ENCODE peak calls at places on chromosomes 4 and X, in six cellular contexts. One of them, this sample, is unnamed. For H3K9me3, the result is how much of the 10 kb centered on the place peaks cover.

GRCh38 chr4:89836031-89836777 is 757 bp downstream of the SNCA start:
- DNase-seq in PC-9: no peak
- DNase-seq in CD8-positive, alpha-beta T cell: no peak
- DNase-seq in suprapubic skin: no peak
- DNase-seq in CD4-positive, CD25-positive, alpha-beta regulatory T cell: no peak
- DNase-seq in IMR-90: no peak
- DNase-seq in this sample: no peak

GRCh38 chrX:24646745-24647182 is 383 bp downstream of the PCYT1B start:
- DNase-seq in PC-9: no peak
- DNase-seq in CD8-positive, alpha-beta T cell: no peak
- DNase-seq in suprapubic skin: no peak
- DNase-seq in CD4-positive, CD25-positive, alpha-beta regulatory T cell: no peak
- DNase-seq in IMR-90: no peak
- DNase-seq in this sample: no peak

GRCh38 chrX:69995400-69996101 is 54.2 kb downstream of the AWAT2 start:
- DNase-seq in PC-9: no peak
- DNase-seq in CD8-positive, alpha-beta T cell: no peak
- DNase-seq in suprapubic skin: no peak
- DNase-seq in CD4-positive, CD25-positive, alpha-beta regulatory T cell: no peak
- DNase-seq in IMR-90: no peak
- DNase-seq in this sample: no peak

GRCh38 chrX:29890004-29890403 is 325.4 kb upstream of the MAGEB2 start:
- DNase-seq in PC-9: no peak
- DNase-seq in CD8-positive, alpha-beta T cell: no peak
- DNase-seq in suprapubic skin: no peak
- DNase-seq in CD4-positive, CD25-positive, alpha-beta regulatory T cell: no peak
- DNase-seq in IMR-90: peak
- DNase-seq in this sample: no peak

GRCh38 chrX:37846934-37847732 is at the start of gene DYNLT3:
- DNase-seq in PC-9: no peak
- DNase-seq in CD8-positive, alpha-beta T cell: peak
- DNase-seq in suprapubic skin: peak
- DNase-seq in CD4-positive, CD25-positive, alpha-beta regulatory T cell: peak
- DNase-seq in IMR-90: peak
- DNase-seq in this sample: peak

GRCh38 chr4:88242144-88242543 is 42.2 kb downstream of the PPM1K start:
- DNase-seq in PC-9: no peak
- DNase-seq in CD8-positive, alpha-beta T cell: no peak
- DNase-seq in suprapubic skin: no peak
- DNase-seq in CD4-positive, CD25-positive, alpha-beta regulatory T cell: no peak
- DNase-seq in IMR-90: no peak
- DNase-seq in this sample: no peak

GRCh38 chr4:24266951-24267577 is 317.3 kb downstream of the DHX15 start:
- DNase-seq in PC-9: no peak
- DNase-seq in CD8-positive, alpha-beta T cell: no peak
- DNase-seq in suprapubic skin: no peak
- DNase-seq in CD4-positive, CD25-positive, alpha-beta regulatory T cell: no peak
- DNase-seq in IMR-90: peak
- DNase-seq in this sample: no peak

GRCh38 chr4:38392223-38392855 is 271.7 kb upstream of the KLF3 start:
- DNase-seq in PC-9: no peak
- DNase-seq in CD8-positive, alpha-beta T cell: no peak
- DNase-seq in suprapubic skin: no peak
- DNase-seq in CD4-positive, CD25-positive, alpha-beta regulatory T cell: no peak
- DNase-seq in IMR-90: no peak
- DNase-seq in this sample: no peak

GRCh38 chr4:184292877-184293276 is 75.2 kb upstream of the ENPP6 start:
- DNase-seq in PC-9: no peak
- DNase-seq in CD8-positive, alpha-beta T cell: no peak
- DNase-seq in suprapubic skin: no peak
- DNase-seq in CD4-positive, CD25-positive, alpha-beta regulatory T cell: no peak
- DNase-seq in IMR-90: no peak
- DNase-seq in this sample: no peak

GRCh38 chr4:53103489-53103888 is 241.4 kb downstream of the RASL11B start:
- DNase-seq in PC-9: no peak
- DNase-seq in CD8-positive, alpha-beta T cell: no peak
- DNase-seq in suprapubic skin: no peak
- DNase-seq in CD4-positive, CD25-positive, alpha-beta regulatory T cell: no peak
- DNase-seq in IMR-90: no peak
- DNase-seq in this sample: no peak

GRCh38 chr4:164748375-164748774 is 5.6 kb upstream of the SMIM31 start:
- DNase-seq in PC-9: no peak
- DNase-seq in CD8-positive, alpha-beta T cell: no peak
- DNase-seq in suprapubic skin: no peak
- DNase-seq in CD4-positive, CD25-positive, alpha-beta regulatory T cell: no peak
- DNase-seq in IMR-90: peak
- DNase-seq in this sample: no peak

GRCh38 chr4:74623041-74623440 is 171.3 kb downstream of the BTC start:
- DNase-seq in PC-9: no peak
- DNase-seq in CD8-positive, alpha-beta T cell: no peak
- DNase-seq in suprapubic skin: no peak
- DNase-seq in CD4-positive, CD25-positive, alpha-beta regulatory T cell: no peak
- DNase-seq in IMR-90: peak
- DNase-seq in this sample: no peak

GRCh38 chr4:86769794-86770193 is 79.4 kb downstream of the SLC10A6 start:
- DNase-seq in PC-9: no peak
- DNase-seq in CD8-positive, alpha-beta T cell: no peak
- DNase-seq in suprapubic skin: no peak
- DNase-seq in CD4-positive, CD25-positive, alpha-beta regulatory T cell: no peak
- DNase-seq in IMR-90: no peak
- DNase-seq in this sample: no peak
- H3K9me3 ChIP-seq in PC-9: under half
- H3K9me3 ChIP-seq in CD8-positive, alpha-beta T cell: under half
- H3K9me3 ChIP-seq in suprapubic skin: under half
- H3K9me3 ChIP-seq in CD4-positive, CD25-positive, alpha-beta regulatory T cell: under half
- H3K9me3 ChIP-seq in IMR-90: under half
- H3K9me3 ChIP-seq in this sample: under half

DNA sequence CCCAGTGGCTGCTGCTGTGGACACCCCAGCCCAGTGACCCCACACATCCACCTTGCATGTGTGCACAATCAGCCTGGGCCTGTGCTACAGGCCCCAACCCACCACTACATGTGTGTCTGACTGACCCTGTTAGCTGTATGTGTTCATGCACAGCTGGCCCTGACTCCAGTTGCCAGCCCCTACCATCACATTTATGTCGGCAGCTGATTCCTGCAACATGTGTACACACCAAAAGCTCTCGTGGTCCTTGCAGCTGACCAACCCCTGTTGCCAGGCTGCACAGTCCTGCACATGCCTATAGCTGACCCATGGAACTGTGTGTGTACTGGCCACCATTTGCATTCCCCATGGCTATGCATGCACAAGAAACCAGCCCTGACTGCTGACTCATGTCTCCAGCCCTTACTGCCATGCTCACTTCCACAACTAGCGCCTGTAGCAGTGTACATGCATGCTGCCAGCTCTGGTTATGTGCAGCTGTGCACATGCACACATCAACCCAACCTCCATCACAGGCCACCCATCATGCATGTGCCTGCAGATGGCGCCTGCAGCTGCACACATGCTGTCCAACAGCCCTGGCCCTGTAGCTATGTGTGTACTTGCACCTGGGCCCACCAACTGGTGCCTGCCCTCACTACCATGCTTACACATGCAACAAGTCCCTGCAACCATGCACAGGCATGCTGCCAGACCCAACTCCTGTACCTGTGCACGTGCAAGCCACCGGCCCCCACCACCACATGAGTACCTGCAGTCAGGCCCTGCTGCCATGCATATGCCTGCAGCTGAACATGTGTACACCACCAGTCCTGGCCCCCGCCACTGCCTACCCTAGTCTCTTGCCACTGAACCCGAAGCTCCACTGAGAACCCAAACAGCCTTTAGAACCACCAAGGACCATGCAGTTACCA is 28.1 kb downstream of the SMIM10L2A start:
- DNase-seq in PC-9: no peak
- DNase-seq in CD8-positive, alpha-beta T cell: no peak
- DNase-seq in suprapubic skin: no peak
- DNase-seq in CD4-positive, CD25-positive, alpha-beta regulatory T cell: no peak
- DNase-seq in IMR-90: no peak
- DNase-seq in this sample: no peak
- H3K9me3 ChIP-seq in PC-9: under half
- H3K9me3 ChIP-seq in CD8-positive, alpha-beta T cell: under half
- H3K9me3 ChIP-seq in suprapubic skin: under half
- H3K9me3 ChIP-seq in CD4-positive, CD25-positive, alpha-beta regulatory T cell: under half
- H3K9me3 ChIP-seq in IMR-90: under half
- H3K9me3 ChIP-seq in this sample: under half

DNA sequence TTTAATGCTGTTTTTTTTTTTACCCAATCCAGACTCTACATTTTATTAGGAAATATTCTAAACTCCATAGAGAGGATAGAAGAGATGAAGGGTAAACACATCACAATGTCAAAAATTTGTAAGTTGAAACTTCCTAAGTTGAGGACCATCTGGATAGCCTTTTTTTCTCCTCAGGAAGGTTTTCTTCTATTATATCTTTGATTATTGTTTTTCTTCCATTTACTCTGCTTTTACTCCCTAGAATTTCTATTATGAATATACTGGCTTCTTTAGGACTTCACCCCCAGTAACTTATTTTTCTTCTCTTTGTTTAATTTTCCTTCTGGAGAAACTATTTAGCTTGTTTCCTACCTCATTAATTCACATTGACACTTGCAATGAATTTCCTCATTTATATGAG is 71.2 kb upstream of the SLIT2 start:
- DNase-seq in PC-9: no peak
- DNase-seq in CD8-positive, alpha-beta T cell: no peak
- DNase-seq in suprapubic skin: no peak
- DNase-seq in CD4-positive, CD25-positive, alpha-beta regulatory T cell: no peak
- DNase-seq in IMR-90: no peak
- DNase-seq in this sample: no peak
- H3K9me3 ChIP-seq in PC-9: under half
- H3K9me3 ChIP-seq in CD8-positive, alpha-beta T cell: under half
- H3K9me3 ChIP-seq in suprapubic skin: under half
- H3K9me3 ChIP-seq in CD4-positive, CD25-positive, alpha-beta regulatory T cell: under half
- H3K9me3 ChIP-seq in IMR-90: under half
- H3K9me3 ChIP-seq in this sample: under half

GRCh38 chrX:2220296-2220695 is 280.5 kb downstream of the DHRSX start:
- DNase-seq in PC-9: no peak
- DNase-seq in CD8-positive, alpha-beta T cell: no peak
- DNase-seq in suprapubic skin: no peak
- DNase-seq in CD4-positive, CD25-positive, alpha-beta regulatory T cell: no peak
- DNase-seq in IMR-90: no peak
- DNase-seq in this sample: no peak
- H3K9me3 ChIP-seq in PC-9: under half
- H3K9me3 ChIP-seq in CD8-positive, alpha-beta T cell: under half
- H3K9me3 ChIP-seq in suprapubic skin: under half
- H3K9me3 ChIP-seq in CD4-positive, CD25-positive, alpha-beta regulatory T cell: half or more
- H3K9me3 ChIP-seq in IMR-90: under half
- H3K9me3 ChIP-seq in this sample: under half

GRCh38 chrX:47452112-47452511 is 30.9 kb downstream of the ZNF41 start:
- DNase-seq in PC-9: no peak
- DNase-seq in CD8-positive, alpha-beta T cell: no peak
- DNase-seq in suprapubic skin: no peak
- DNase-seq in CD4-positive, CD25-positive, alpha-beta regulatory T cell: no peak
- DNase-seq in IMR-90: no peak
- DNase-seq in this sample: no peak
- H3K9me3 ChIP-seq in PC-9: under half
- H3K9me3 ChIP-seq in CD8-positive, alpha-beta T cell: under half
- H3K9me3 ChIP-seq in suprapubic skin: under half
- H3K9me3 ChIP-seq in CD4-positive, CD25-positive, alpha-beta regulatory T cell: under half
- H3K9me3 ChIP-seq in IMR-90: under half
- H3K9me3 ChIP-seq in this sample: under half

GRCh38 chr4:80037864-80038263 is 35.2 kb downstream of the ANTXR2 start:
- DNase-seq in PC-9: no peak
- DNase-seq in CD8-positive, alpha-beta T cell: no peak
- DNase-seq in suprapubic skin: no peak
- DNase-seq in CD4-positive, CD25-positive, alpha-beta regulatory T cell: no peak
- DNase-seq in IMR-90: no peak
- DNase-seq in this sample: no peak

GRCh38 chr4:80045831-80046230 is 27.2 kb downstream of the ANTXR2 start:
- DNase-seq in PC-9: no peak
- DNase-seq in CD8-positive, alpha-beta T cell: no peak
- DNase-seq in suprapubic skin: no peak
- DNase-seq in CD4-positive, CD25-positive, alpha-beta regulatory T cell: no peak
- DNase-seq in IMR-90: peak
- DNase-seq in this sample: no peak

GRCh38 chr4:80043534-80043933 is 29.5 kb downstream of the ANTXR2 start:
- DNase-seq in PC-9: no peak
- DNase-seq in CD8-positive, alpha-beta T cell: no peak
- DNase-seq in suprapubic skin: no peak
- DNase-seq in CD4-positive, CD25-positive, alpha-beta regulatory T cell: no peak
- DNase-seq in IMR-90: peak
- DNase-seq in this sample: no peak

GRCh38 chr4:80036949-80037348 is 36.1 kb downstream of the ANTXR2 start:
- DNase-seq in PC-9: no peak
- DNase-seq in CD8-positive, alpha-beta T cell: no peak
- DNase-seq in suprapubic skin: no peak
- DNase-seq in CD4-positive, CD25-positive, alpha-beta regulatory T cell: no peak
- DNase-seq in IMR-90: peak
- DNase-seq in this sample: no peak

GRCh38 chr4:80042821-80043220 is 30.2 kb downstream of the ANTXR2 start:
- DNase-seq in PC-9: no peak
- DNase-seq in CD8-positive, alpha-beta T cell: no peak
- DNase-seq in suprapubic skin: no peak
- DNase-seq in CD4-positive, CD25-positive, alpha-beta regulatory T cell: no peak
- DNase-seq in IMR-90: no peak
- DNase-seq in this sample: no peak
- H3K9me3 ChIP-seq in PC-9: under half
- H3K9me3 ChIP-seq in CD8-positive, alpha-beta T cell: under half
- H3K9me3 ChIP-seq in suprapubic skin: under half
- H3K9me3 ChIP-seq in CD4-positive, CD25-positive, alpha-beta regulatory T cell: under half
- H3K9me3 ChIP-seq in IMR-90: under half
- H3K9me3 ChIP-seq in this sample: under half